ENCODE peak calls at places on chromosomes 3 and 15, in four cellular contexts. One of them, this sample, is unnamed.
A peak's percentile ranks its signal among the peaks of the same experiment; 100 is the strongest.

GRCh38 chr3:138256022-138256421 is 68.9 kb downstream of the ARMC8 start:
- DNase-seq in neural crest cell: no peak
- DNase-seq in NCI-H748 treated with DMSO at 0.1 percent for 48 hours: no peak
- DNase-seq in AG08396: no peak
- DNase-seq in this sample: no peak

GRCh38 chr3:67045711-67046465 is 47.8 kb downstream of the KBTBD8 start:
- DNase-seq in neural crest cell: no peak
- DNase-seq in NCI-H748 treated with DMSO at 0.1 percent for 48 hours: no peak
- DNase-seq in AG08396: no peak
- DNase-seq in this sample: no peak

GRCh38 chr15:80999623-81000036 is 1.1 kb upstream of the TLNRD1 start:
- DNase-seq in neural crest cell: no peak
- DNase-seq in NCI-H748 treated with DMSO at 0.1 percent for 48 hours: no peak
- DNase-seq in AG08396: no peak
- DNase-seq in this sample: no peak

GRCh38 chr3:179688847-179689246 is 36.0 kb downstream of the USP13 start:
- DNase-seq in neural crest cell: no peak
- DNase-seq in NCI-H748 treated with DMSO at 0.1 percent for 48 hours: no peak
- DNase-seq in AG08396: peak; percentile 16
- DNase-seq in this sample: no peak

GRCh38 chr3:128548011-128548410 is 55.0 kb upstream of the GATA2 start:
- DNase-seq in neural crest cell: no peak
- DNase-seq in NCI-H748 treated with DMSO at 0.1 percent for 48 hours: no peak
- DNase-seq in AG08396: no peak
- DNase-seq in this sample: no peak

GRCh38 chr3:133479401-133479800 is 79.5 kb downstream of the BFSP2 start:
- DNase-seq in neural crest cell: no peak
- DNase-seq in NCI-H748 treated with DMSO at 0.1 percent for 48 hours: no peak
- DNase-seq in AG08396: no peak
- DNase-seq in this sample: no peak

GRCh38 chr15:93584021-93584420 is 495.0 kb upstream of the RGMA start:
- DNase-seq in neural crest cell: no peak
- DNase-seq in NCI-H748 treated with DMSO at 0.1 percent for 48 hours: no peak
- DNase-seq in AG08396: no peak
- DNase-seq in this sample: no peak

GRCh38 chr3:27326211-27326948 is 42.8 kb downstream of the NEK10 start:
- DNase-seq in neural crest cell: no peak
- DNase-seq in NCI-H748 treated with DMSO at 0.1 percent for 48 hours: no peak
- DNase-seq in AG08396: peak; percentile 75
- DNase-seq in this sample: no peak